ENCODE peak calls at places on chromosomes 6 and 20, in seven cellular contexts. C is AG09309, P is mammary epithelial cell, O is PC-9, E is psoas muscle, L is foreskin fibroblast, T is fibroblast of lung. J is an unnamed sample.
A peak's percentile ranks its signal among the peaks of the same experiment; 100 is the strongest.

GRCh38 chr20:54267510-54268003 is 59.7 kb downstream of the PFDN4 start:
- DNase-seq in P (peak; percentile 61), T (peak; percentile 22), O (peak; percentile 85), C (no peak), E (no peak), L (no peak), J (peak; percentile 41)

GRCh38 chr6:102204336-102204735 is 810.8 kb downstream of the GRIK2 start:
- DNase-seq in P (peak; percentile 1), O (no peak), L (no peak), T (no peak), C (no peak), E (no peak), J (no peak)

GRCh38 chr6:135181333-135182119 is 418 bp downstream of the MYB start:
- DNase-seq in T (peak; percentile 16), E (peak; percentile 48), P (peak; percentile 20), O (peak; percentile 5), C (no peak), L (no peak), J (peak; percentile 22)

GRCh38 chr6:246349-246748 is 45.9 kb upstream of the DUSP22 start:
- DNase-seq in T (no peak), P (no peak), C (no peak), E (no peak), L (no peak), O (no peak), J (no peak)

GRCh38 chr6:3745566-3746118 is 5.9 kb downstream of the PXDC1 start:
- DNase-seq in L (no peak), O (no peak), C (no peak), P (no peak), T (no peak), E (no peak), J (no peak)

GRCh38 chr6:150749091-150749670 is 116.3 kb upstream of the MTHFD1L start:
- DNase-seq in O (no peak), E (no peak), P (no peak), T (no peak), C (no peak), L (no peak), J (no peak)

GRCh38 chr6:38239719-38240451 is 399.8 kb downstream of the BTBD9 start:
- DNase-seq in L (peak; percentile 64), O (no peak), P (no peak), C (no peak), E (no peak), T (peak; percentile 4), J (peak; percentile 52)

GRCh38 chr6:96116674-96117073 is 100.9 kb downstream of the FUT9 start:
- DNase-seq in O (no peak), E (no peak), T (no peak), P (no peak), C (no peak), L (no peak), J (no peak)

GRCh38 chr6:135185483-135185882 is 4.4 kb downstream of the MYB start:
- DNase-seq in E (no peak), C (no peak), O (no peak), T (no peak), L (no peak), P (peak; percentile 69), J (no peak)

GRCh38 chr6:111871207-111871606 is 2.0 kb downstream of the FYN start:
- DNase-seq in O (no peak), P (no peak), T (no peak), C (no peak), L (no peak), E (no peak), J (peak; percentile 34)

GRCh38 chr6:111870751-111871064 is 2.5 kb downstream of the FYN start:
- DNase-seq in E (no peak), T (no peak), L (no peak), C (no peak), O (no peak), P (no peak), J (no peak)

GRCh38 chr6:111871725-111872520 is 1.3 kb downstream of the FYN start:
- DNase-seq in O (peak; percentile 17), C (no peak), L (peak; percentile 24), P (peak; percentile 38), T (peak; percentile 42), E (no peak), J (peak; percentile 51)

GRCh38 chr6:111872521-111873177 is 603 bp downstream of the FYN start:
- DNase-seq in T (peak; percentile 68), E (peak; percentile 71), L (peak; percentile 37), O (peak; percentile 28), C (no peak), P (no peak), J (peak; percentile 55)

GRCh38 chr6:111870054-111870750 is 3.0 kb downstream of the FYN start:
- DNase-seq in C (no peak), P (no peak), T (no peak), E (no peak), O (no peak), L (no peak), J (no peak)
- TF ChIP-seq CTCF in C (no peak), P (no peak), T (no peak), E (no peak), O (no peak), L (no peak), J (no peak)

GRCh38 chr20:9616455-9616805 is 102.0 kb downstream of the LAMP5 start:
- DNase-seq in O (no peak), L (no peak), P (no peak), T (no peak), E (no peak), C (no peak), J (no peak)
- H3K4me3 ChIP-seq in O (no peak overlapping the region), L (no peak overlapping the region), P (no peak overlapping the region), T (no peak overlapping the region), E (no peak overlapping the region), C (no peak overlapping the region), J (no peak overlapping the region)

DNA sequence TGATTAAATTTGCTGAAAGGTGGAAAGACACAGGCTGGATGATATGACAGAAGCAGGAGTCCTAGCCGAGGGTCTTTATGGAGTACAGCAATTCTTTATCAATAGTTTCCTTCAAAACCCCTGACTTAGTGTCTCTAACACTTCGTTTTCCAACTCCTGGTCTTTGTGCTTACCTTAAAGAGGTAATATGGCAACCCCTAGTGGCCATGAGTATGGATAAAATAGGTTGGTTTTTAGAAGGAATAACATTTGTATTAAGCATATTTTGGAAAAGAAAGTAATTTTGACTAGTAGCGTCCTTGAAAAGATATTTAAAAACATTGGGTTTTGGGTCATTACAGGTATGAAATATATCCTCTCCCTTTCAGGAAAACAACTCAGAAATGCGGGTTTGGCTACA is 51.9 kb downstream of the VGLL2 start:
- DNase-seq in C (no peak), O (no peak), E (no peak), P (peak; percentile 19), T (peak; percentile 14), L (no peak), J (peak; percentile 21)
- TF ChIP-seq CTCF in C (peak; percentile 43), O (peak; percentile 71), E (peak; percentile 65), P (peak; percentile 62), T (no peak), L (peak; percentile 31), J (peak; percentile 32)

DNA sequence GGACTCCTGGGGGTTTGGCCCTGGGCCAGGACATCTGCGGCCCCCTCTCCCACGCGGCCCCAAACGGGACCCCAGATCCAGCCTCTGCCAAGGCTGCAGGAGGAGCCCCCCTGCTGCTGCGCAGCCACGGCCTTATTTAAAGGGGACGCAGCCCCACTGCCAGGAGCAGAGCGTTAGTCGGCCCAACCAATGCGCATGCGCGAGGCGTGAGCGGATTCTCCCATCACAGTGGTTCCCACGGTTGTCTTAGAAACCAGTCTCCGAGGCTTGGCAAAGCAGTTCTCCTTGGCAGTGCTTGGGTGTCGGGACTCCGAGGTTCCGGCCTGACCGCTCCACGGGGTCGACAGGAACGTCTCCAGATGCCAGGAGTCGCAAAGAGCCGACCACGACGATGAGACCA is 288.3 kb upstream of the ZNF337 start:
- DNase-seq in C (no peak), T (peak; percentile 31), E (peak; percentile 69), O (no peak), L (peak; percentile 2), P (no peak), J (no peak)
- H3K4me3 ChIP-seq in C (peak overlapping the region; percentile 41), T (no peak overlapping the region), E (peak overlapping the region; percentile 46), O (no peak overlapping the region), L (peak overlapping the region; percentile 18), P (no peak overlapping the region), J (no peak overlapping the region)

DNA sequence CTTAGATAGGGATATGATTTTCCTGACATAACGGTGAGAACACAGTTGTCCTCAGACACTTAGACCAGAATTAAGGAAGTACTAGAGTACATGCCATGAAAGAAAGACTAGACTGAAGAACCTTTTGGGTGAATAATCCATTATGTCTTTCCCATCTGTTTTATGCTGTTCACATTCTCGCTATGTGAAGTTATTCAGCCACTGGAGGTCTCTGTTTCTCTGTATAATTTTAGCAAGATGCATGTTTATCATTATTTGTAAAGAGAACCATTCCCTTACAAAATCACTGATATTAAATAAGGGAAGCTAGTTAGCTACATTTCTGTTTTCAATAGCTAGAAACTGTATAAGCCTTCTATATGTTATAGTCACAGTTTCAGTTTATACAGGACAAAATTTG is 391.9 kb downstream of the CD109 start:
- DNase-seq in L (peak; percentile 24), E (no peak), P (no peak), O (no peak), C (no peak), T (peak; percentile 69), J (peak; percentile 44)
- TF ChIP-seq CTCF in L (peak; percentile 26), E (no peak), P (no peak), O (no peak), C (peak; percentile 32), T (peak; percentile 24), J (no peak)

GRCh38 chr20:51174536-51174935 is 151.6 kb upstream of the KCNG1 start:
- DNase-seq in C (no peak), O (no peak), L (no peak), T (no peak), E (no peak), P (no peak), J (no peak)
- H3K4me3 ChIP-seq in C (no peak overlapping the region), O (no peak overlapping the region), L (no peak overlapping the region), T (no peak overlapping the region), E (no peak overlapping the region), P (no peak overlapping the region), J (no peak overlapping the region)

DNA sequence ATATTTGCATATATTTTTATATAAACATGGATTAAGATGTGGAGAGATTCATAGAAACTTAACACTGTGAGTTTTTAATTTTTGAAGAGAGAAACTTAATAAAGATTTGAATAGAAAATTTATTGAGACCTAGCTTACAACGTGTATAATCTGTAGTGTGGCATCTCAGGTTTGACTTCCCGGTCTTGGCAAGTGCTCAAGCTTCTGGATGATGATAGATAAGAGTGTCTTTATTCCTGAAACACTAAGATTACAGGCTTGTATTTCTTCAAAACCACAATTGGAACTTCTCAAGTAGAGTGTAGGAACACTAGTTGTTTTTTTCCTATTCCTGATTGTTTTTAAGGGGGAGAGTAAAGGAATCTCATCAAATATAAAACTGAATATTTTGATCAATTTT is 64.6 kb upstream of the NOTCH4 start:
- DNase-seq in O (no peak), P (no peak), E (no peak), C (no peak), T (no peak), L (no peak), J (no peak)
- TF ChIP-seq CTCF in O (no peak), P (no peak), E (no peak), C (no peak), T (no peak), L (no peak), J (no peak)

GRCh38 chr6:140401666-140402255 is 1027.3 kb upstream of the CITED2 start:
- DNase-seq in L (no peak), E (no peak), C (no peak), O (no peak), T (no peak), P (peak; percentile 8), J (peak; percentile 49)
- H3K4me3 ChIP-seq in L (no peak overlapping the region), E (no peak overlapping the region), C (no peak overlapping the region), O (no peak overlapping the region), T (no peak overlapping the region), P (no peak overlapping the region), J (no peak overlapping the region)

J was measured in fibroblast of the aortic adventitia.